ENCODE peak calls at places on chromosome 21, in nine cellular contexts. X is NCI-H1092 treated with DMSO at 0.1 percent for 48 hours; F is stimulated activated CD4-positive, alpha-beta T cell treated with anti-CD3 and anti-CD28 coated beads, Interleukin-2, amount 100 ng/mL, for 24 hours; U is endothelial cell; E is AG08396; H is NK-92 treated with Interleukin-12 subunit alpha and Interleukin-12 subunit beta, amount 100 ng/mL, for 24 hours; T is GM10248; Q is occipital lobe; I is activated naive CD4-positive, alpha-beta T cell. K is an unnamed sample.

GRCh38 chr21:14889080-14889805 is 175.6 kb downstream of the NRIP1 start:
- DNase-seq in X (no peak), F (no peak), U (no peak), E (no peak), H (no peak), T (no peak), Q (no peak), I (no peak), K (peak)

GRCh38 chr21:24727803-24728425 is 879.4 kb downstream of the MRPL39 start:
- DNase-seq in X (no peak), F (no peak), U (no peak), E (peak), H (no peak), T (no peak), Q (no peak), I (no peak), K (peak)

GRCh38 chr21:32094792-32095191 is 184.1 kb downstream of the MIS18A start:
- DNase-seq in X (no peak), F (no peak), U (no peak), E (peak), H (no peak), T (no peak), Q (no peak), I (no peak), K (no peak)

GRCh38 chr21:10616535-10616934 is 95.2 kb downstream of the TPTE start:
- DNase-seq in X (no peak), F (no peak), U (no peak), E (no peak), H (no peak), T (no peak), Q (no peak), I (no peak), K (no peak)

GRCh38 chr21:43940672-43941071 is 71.4 kb upstream of the TRAPPC10 start:
- DNase-seq in X (no peak), F (no peak), U (no peak), E (no peak), H (no peak), T (no peak), Q (no peak), I (no peak), K (no peak)

GRCh38 chr21:39681257-39681656 is 63.7 kb upstream of the IGSF5 start:
- DNase-seq in X (no peak), F (no peak), U (no peak), E (no peak), H (no peak), T (no peak), Q (no peak), I (no peak), K (peak)

GRCh38 chr21:42404534-42404933 is 832 bp downstream of the UBASH3A start:
- DNase-seq in X (no peak), F (peak), U (no peak), E (no peak), H (peak), T (no peak), Q (no peak), I (no peak), K (no peak)

GRCh38 chr21:31397939-31398338 is 53.9 kb upstream of the TIAM1 start:
- DNase-seq in X (no peak), F (no peak), U (peak), E (no peak), H (no peak), T (no peak), Q (no peak), I (no peak), K (no peak)

GRCh38 chr21:33731447-33731846 is 89.1 kb downstream of the ITSN1 start:
- DNase-seq in X (no peak), F (no peak), U (no peak), E (no peak), H (no peak), T (no peak), Q (no peak), I (no peak), K (no peak)

GRCh38 chr21:42002421-42002958 is 7.7 kb downstream of the ZBTB21 start:
- DNase-seq in X (no peak), F (peak), U (no peak), E (peak), H (no peak), T (peak), Q (peak), I (no peak), K (peak)

GRCh38 chr21:44013380-44014088 is 1.4 kb downstream of the TRAPPC10 start:
- DNase-seq in X (no peak), F (peak), U (peak), E (no peak), H (no peak), T (peak), Q (no peak), I (no peak), K (no peak)

GRCh38 chr21:43644609-43645008 is 14.7 kb downstream of the HSF2BP start:
- DNase-seq in X (no peak), F (no peak), U (no peak), E (no peak), H (no peak), T (no peak), Q (peak), I (no peak), K (no peak)

GRCh38 chr21:21232320-21232719 is 234.1 kb downstream of the NCAM2 start:
- DNase-seq in X (peak), F (no peak), U (peak), E (peak), H (no peak), T (no peak), Q (no peak), I (no peak), K (no peak)

GRCh38 chr21:37642493-37642892 is 273.8 kb downstream of the KCNJ6 start:
- DNase-seq in X (peak), F (peak), U (no peak), E (no peak), H (peak), T (peak), Q (no peak), I (no peak), K (no peak)

GRCh38 chr21:18373631-18374030 is 30.0 kb downstream of the TMPRSS15 start:
- DNase-seq in X (no peak), F (no peak), U (no peak), E (no peak), H (no peak), T (no peak), Q (no peak), I (no peak), K (no peak)

GRCh38 chr21:45320261-45320990 is 32.7 kb upstream of the POFUT2 start:
- DNase-seq in X (peak), F (no peak), U (no peak), E (no peak), H (no peak), T (no peak), Q (no peak), I (no peak), K (no peak)

GRCh38 chr21:26072891-26073615 is 97.5 kb downstream of the APP start:
- DNase-seq in X (no peak), F (no peak), U (no peak), E (peak), H (no peak), T (no peak), Q (no peak), I (no peak), K (peak)

GRCh38 chr21:31347435-31348032 is 3.5 kb upstream of the TIAM1 start:
- DNase-seq in X (no peak), F (no peak), U (no peak), E (peak), H (no peak), T (no peak), Q (no peak), I (no peak), K (no peak)

GRCh38 chr21:16079830-16080229 is 350.0 kb downstream of the USP25 start:
- DNase-seq in X (no peak), F (no peak), U (no peak), E (no peak), H (no peak), T (no peak), Q (no peak), I (no peak), K (peak)

GRCh38 chr21:30829659-30830058 is at the start of gene KRTAP7-1:
- DNase-seq in X (no peak), F (no peak), U (no peak), E (no peak), H (no peak), T (no peak), Q (no peak), I (no peak), K (no peak)

GRCh38 chr21:35265170-35265877 is 216.2 kb upstream of the RUNX1 start:
- DNase-seq in X (no peak), F (no peak), U (no peak), E (no peak), H (no peak), T (no peak), Q (no peak), I (no peak), K (no peak)

GRCh38 chr21:45559216-45560105 is 17.2 kb upstream of the SLC19A1 start:
- DNase-seq in X (no peak), F (no peak), U (no peak), E (no peak), H (no peak), T (no peak), Q (no peak), I (no peak), K (no peak)

GRCh38 chr21:43188712-43189151 is 19.9 kb downstream of the CRYAA start:
- DNase-seq in X (peak), F (no peak), U (no peak), E (no peak), H (no peak), T (no peak), Q (no peak), I (no peak), K (no peak)

GRCh38 chr21:38958940-38959685 is 153.4 kb downstream of the ETS2 start:
- DNase-seq in X (peak), F (no peak), U (no peak), E (peak), H (peak), T (no peak), Q (no peak), I (no peak), K (no peak)

GRCh38 chr21:38376235-38376634 is 119.4 kb downstream of the KCNJ15 start:
- DNase-seq in X (no peak), F (no peak), U (no peak), E (no peak), H (no peak), T (no peak), Q (no peak), I (no peak), K (no peak)

GRCh38 chr21:45277101-45278045 is 10.3 kb downstream of the POFUT2 start:
- DNase-seq in X (no peak), F (no peak), U (no peak), E (no peak), H (no peak), T (no peak), Q (no peak), I (no peak), K (no peak)

GRCh38 chr21:35974801-35975200 is 85.5 kb downstream of the SETD4 start:
- DNase-seq in X (peak), F (no peak), U (no peak), E (no peak), H (no peak), T (no peak), Q (no peak), I (no peak), K (peak)

GRCh38 chr21:44349847-44350772 is 3.3 kb upstream of the TRPM2 start:
- DNase-seq in X (no peak), F (no peak), U (no peak), E (no peak), H (no peak), T (no peak), Q (peak), I (no peak), K (no peak)

GRCh38 chr21:41830764-41831452 is 48.2 kb downstream of the PRDM15 start:
- DNase-seq in X (no peak), F (no peak), U (no peak), E (no peak), H (no peak), T (no peak), Q (no peak), I (no peak), K (no peak)

K was measured in non-pigmented ciliary epithelial cell.